ENCODE peak calls at places on chromosomes 6 and 20, in four cellular contexts. One of them, this sample, is unnamed.

GRCh38 chr20:47950103-47950502 is 164.8 kb upstream of the SULF2 start:
- DNase-seq in NCI-H748 treated with DMSO at 0.1 percent for 48 hours: peak
- DNase-seq in GM12878: no peak
- DNase-seq in NCI-H1436: no peak
- DNase-seq in this sample: peak

GRCh38 chr6:154606457-154606856 is 96.0 kb upstream of the CNKSR3 start:
- DNase-seq in NCI-H748 treated with DMSO at 0.1 percent for 48 hours: no peak
- DNase-seq in NCI-H1436: no peak
- DNase-seq in GM12878: peak
- DNase-seq in this sample: no peak

GRCh38 chr20:31562241-31562640 is 42.8 kb upstream of the ID1 start:
- DNase-seq in NCI-H748 treated with DMSO at 0.1 percent for 48 hours: no peak
- DNase-seq in GM12878: no peak
- DNase-seq in NCI-H1436: no peak
- DNase-seq in this sample: no peak

GRCh38 chr20:22322513-22322912 is 261.9 kb downstream of the FOXA2 start:
- DNase-seq in GM12878: no peak
- DNase-seq in NCI-H1436: no peak
- DNase-seq in NCI-H748 treated with DMSO at 0.1 percent for 48 hours: no peak
- DNase-seq in this sample: no peak

GRCh38 chr6:156969233-156969632 is 192.1 kb downstream of the ARID1B start:
- DNase-seq in GM12878: no peak
- DNase-seq in NCI-H748 treated with DMSO at 0.1 percent for 48 hours: no peak
- DNase-seq in NCI-H1436: no peak
- DNase-seq in this sample: no peak

GRCh38 chr20:58706150-58706892 is 13.7 kb downstream of the NPEPL1 start:
- DNase-seq in NCI-H1436: no peak
- DNase-seq in GM12878: no peak
- DNase-seq in NCI-H748 treated with DMSO at 0.1 percent for 48 hours: no peak
- DNase-seq in this sample: no peak

GRCh38 chr6:83430606-83431544 is at the start of gene ME1:
- DNase-seq in NCI-H1436: no peak
- DNase-seq in GM12878: peak
- DNase-seq in NCI-H748 treated with DMSO at 0.1 percent for 48 hours: no peak
- DNase-seq in this sample: no peak

GRCh38 chr20:43914286-43914685 is 366 bp upstream of the TOX2 start:
- DNase-seq in NCI-H1436: no peak
- DNase-seq in NCI-H748 treated with DMSO at 0.1 percent for 48 hours: no peak
- DNase-seq in GM12878: no peak
- DNase-seq in this sample: peak

GRCh38 chr6:3247255-3248146 is 11.2 kb upstream of the PSMG4 start:
- DNase-seq in NCI-H748 treated with DMSO at 0.1 percent for 48 hours: peak
- DNase-seq in GM12878: no peak
- DNase-seq in NCI-H1436: no peak
- DNase-seq in this sample: no peak

GRCh38 chr20:41654884-41655283 is 36.7 kb upstream of the CHD6 start:
- DNase-seq in NCI-H1436: no peak
- DNase-seq in GM12878: no peak
- DNase-seq in NCI-H748 treated with DMSO at 0.1 percent for 48 hours: no peak
- DNase-seq in this sample: no peak

GRCh38 chr20:32628960-32629530 is 43.9 kb upstream of the NOL4L start:
- DNase-seq in NCI-H748 treated with DMSO at 0.1 percent for 48 hours: no peak
- DNase-seq in GM12878: no peak
- DNase-seq in NCI-H1436: no peak
- DNase-seq in this sample: no peak

GRCh38 chr6:122184260-122184934 is 215.1 kb upstream of the HSF2 start:
- DNase-seq in NCI-H1436: no peak
- DNase-seq in NCI-H748 treated with DMSO at 0.1 percent for 48 hours: no peak
- DNase-seq in GM12878: no peak
- DNase-seq in this sample: peak

GRCh38 chr20:1388706-1389483 is 4.0 kb downstream of the FKBP1A start:
- DNase-seq in NCI-H748 treated with DMSO at 0.1 percent for 48 hours: no peak
- DNase-seq in GM12878: no peak
- DNase-seq in NCI-H1436: no peak
- DNase-seq in this sample: no peak

GRCh38 chr20:64261138-64261537 is 5.6 kb downstream of the PCMTD2 start:
- DNase-seq in NCI-H748 treated with DMSO at 0.1 percent for 48 hours: no peak
- DNase-seq in NCI-H1436: no peak
- DNase-seq in GM12878: no peak
- DNase-seq in this sample: no peak

GRCh38 chr20:38260378-38261053 is at the start of gene KIAA1755:
- DNase-seq in NCI-H1436: no peak
- DNase-seq in GM12878: no peak
- DNase-seq in NCI-H748 treated with DMSO at 0.1 percent for 48 hours: no peak
- DNase-seq in this sample: no peak

GRCh38 chr6:144406796-144407195 is 121.7 kb downstream of the UTRN start:
- DNase-seq in NCI-H748 treated with DMSO at 0.1 percent for 48 hours: no peak
- DNase-seq in GM12878: no peak
- DNase-seq in NCI-H1436: no peak
- DNase-seq in this sample: no peak

GRCh38 chr6:13538084-13538483 is 36.3 kb upstream of the SIRT5 start:
- DNase-seq in GM12878: no peak
- DNase-seq in NCI-H748 treated with DMSO at 0.1 percent for 48 hours: no peak
- DNase-seq in NCI-H1436: peak
- DNase-seq in this sample: no peak

GRCh38 chr6:149985506-149985937 is 21.8 kb downstream of the ULBP1 start:
- DNase-seq in NCI-H748 treated with DMSO at 0.1 percent for 48 hours: no peak
- DNase-seq in GM12878: no peak
- DNase-seq in NCI-H1436: no peak
- DNase-seq in this sample: no peak

GRCh38 chr6:26217714-26218075 is 130.5 kb downstream of the HFE start:
- DNase-seq in NCI-H748 treated with DMSO at 0.1 percent for 48 hours: no peak
- DNase-seq in GM12878: no peak
- DNase-seq in NCI-H1436: no peak
- DNase-seq in this sample: no peak

GRCh38 chr6:18204691-18205090 is 49.5 kb downstream of the KDM1B start:
- DNase-seq in GM12878: no peak
- DNase-seq in NCI-H748 treated with DMSO at 0.1 percent for 48 hours: no peak
- DNase-seq in NCI-H1436: no peak
- DNase-seq in this sample: no peak

GRCh38 chr6:111211411-111212030 is 124.2 kb downstream of the SLC16A10 start:
- DNase-seq in GM12878: no peak
- DNase-seq in NCI-H748 treated with DMSO at 0.1 percent for 48 hours: no peak
- DNase-seq in NCI-H1436: no peak
- DNase-seq in this sample: no peak

GRCh38 chr6:55141611-55142010 is 32.7 kb upstream of the HCRTR2 start:
- DNase-seq in NCI-H748 treated with DMSO at 0.1 percent for 48 hours: no peak
- DNase-seq in GM12878: no peak
- DNase-seq in NCI-H1436: no peak
- DNase-seq in this sample: no peak

GRCh38 chr20:5074050-5074674 is 45.6 kb downstream of the PCNA start:
- DNase-seq in NCI-H1436: no peak
- DNase-seq in NCI-H748 treated with DMSO at 0.1 percent for 48 hours: no peak
- DNase-seq in GM12878: peak
- DNase-seq in this sample: no peak

GRCh38 chr20:12030470-12030869 is 112.8 kb downstream of the BTBD3 start:
- DNase-seq in NCI-H748 treated with DMSO at 0.1 percent for 48 hours: peak
- DNase-seq in GM12878: no peak
- DNase-seq in NCI-H1436: no peak
- DNase-seq in this sample: no peak

GRCh38 chr6:19837511-19838441 is 606 bp downstream of the ID4 start:
- DNase-seq in NCI-H748 treated with DMSO at 0.1 percent for 48 hours: no peak
- DNase-seq in NCI-H1436: no peak
- DNase-seq in GM12878: no peak
- DNase-seq in this sample: no peak

GRCh38 chr6:92122746-92123145 is 1296.6 kb downstream of the EPHA7 start:
- DNase-seq in GM12878: no peak
- DNase-seq in NCI-H1436: peak
- DNase-seq in NCI-H748 treated with DMSO at 0.1 percent for 48 hours: peak
- DNase-seq in this sample: peak

GRCh38 chr6:99543968-99544367 is 24.5 kb downstream of the CCNC start:
- DNase-seq in GM12878: no peak
- DNase-seq in NCI-H748 treated with DMSO at 0.1 percent for 48 hours: no peak
- DNase-seq in NCI-H1436: no peak
- DNase-seq in this sample: no peak

GRCh38 chr6:154933181-154933827 is 61.8 kb upstream of the TIAM2 start:
- DNase-seq in NCI-H1436: no peak
- DNase-seq in GM12878: no peak
- DNase-seq in NCI-H748 treated with DMSO at 0.1 percent for 48 hours: no peak
- DNase-seq in this sample: no peak

GRCh38 chr6:134734312-134734869 is 215.5 kb downstream of the ALDH8A1 start:
- DNase-seq in GM12878: no peak
- DNase-seq in NCI-H748 treated with DMSO at 0.1 percent for 48 hours: no peak
- DNase-seq in NCI-H1436: no peak
- DNase-seq in this sample: no peak

GRCh38 chr6:163338671-163339405 is 75.7 kb upstream of the QKI start:
- DNase-seq in NCI-H1436: no peak
- DNase-seq in NCI-H748 treated with DMSO at 0.1 percent for 48 hours: no peak
- DNase-seq in GM12878: no peak
- DNase-seq in this sample: no peak

GRCh38 chr6:126880926-126881325 is 237.5 kb upstream of the RSPO3 start:
- DNase-seq in NCI-H1436: no peak
- DNase-seq in GM12878: no peak
- DNase-seq in NCI-H748 treated with DMSO at 0.1 percent for 48 hours: no peak
- DNase-seq in this sample: no peak

GRCh38 chr6:72913797-72914196 is 291.9 kb downstream of the KCNQ5 start:
- DNase-seq in NCI-H748 treated with DMSO at 0.1 percent for 48 hours: no peak
- DNase-seq in NCI-H1436: no peak
- DNase-seq in GM12878: no peak
- DNase-seq in this sample: no peak

GRCh38 chr6:111623046-111623718 is 17.5 kb upstream of the TRAF3IP2 start:
- DNase-seq in GM12878: no peak
- DNase-seq in NCI-H748 treated with DMSO at 0.1 percent for 48 hours: no peak
- DNase-seq in NCI-H1436: no peak
- DNase-seq in this sample: no peak

GRCh38 chr6:35091353-35092083 is 49.6 kb downstream of the TCP11 start:
- DNase-seq in GM12878: no peak
- DNase-seq in NCI-H1436: no peak
- DNase-seq in NCI-H748 treated with DMSO at 0.1 percent for 48 hours: no peak
- DNase-seq in this sample: no peak

GRCh38 chr6:159819932-159820640 is 20.0 kb downstream of the PNLDC1 start:
- DNase-seq in NCI-H1436: no peak
- DNase-seq in NCI-H748 treated with DMSO at 0.1 percent for 48 hours: no peak
- DNase-seq in GM12878: no peak
- DNase-seq in this sample: no peak

GRCh38 chr6:42407379-42407778 is 44.3 kb downstream of the TRERF1 start:
- DNase-seq in NCI-H1436: no peak
- DNase-seq in NCI-H748 treated with DMSO at 0.1 percent for 48 hours: no peak
- DNase-seq in GM12878: no peak
- DNase-seq in this sample: no peak

GRCh38 chr6:78583079-78583478 is 284.3 kb upstream of the IRAK1BP1 start:
- DNase-seq in GM12878: no peak
- DNase-seq in NCI-H748 treated with DMSO at 0.1 percent for 48 hours: no peak
- DNase-seq in NCI-H1436: no peak
- DNase-seq in this sample: no peak

GRCh38 chr6:93549868-93550267 is 130.5 kb upstream of the EPHA7 start:
- DNase-seq in NCI-H1436: no peak
- DNase-seq in GM12878: no peak
- DNase-seq in NCI-H748 treated with DMSO at 0.1 percent for 48 hours: no peak
- DNase-seq in this sample: no peak